ENCODE peak calls at places on chromosomes 13 and 19, in ten cellular contexts. U is T-cell; P is pancreas; Q is activated CD4-positive, alpha-beta T cell treated with anti-CD3 and anti-CD28 coated beads, Interleukin-2, amount 50 U/mL, for 1 hour; K is OCI-M1; A is stimulated activated naive CD8-positive, alpha-beta T cell treated with anti-CD3 and anti-CD28 coated beads, Interleukin-15, Interleukin-2, amounts not matched to agents 100 U/mL and 50 U/mL, for 24 hours; T is M059J; H is activated gamma-delta T cell treated with Interleukin-2 at 50 U/mL for 16 hours; V is stimulated activated CD4-positive, alpha-beta T cell treated with anti-CD3 and anti-CD28 coated beads, Interleukin-2, amount 100 ng/mL, for 48 hours; B is NCI-H1694 treated with DMSO at 0.1 percent for 48 hours. X is an unnamed sample.

GRCh38 chr13:103852036-103852435 is 785.8 kb upstream of the SLC10A2 start:
- DNase-seq in U (no peak), A (no peak), Q (no peak), H (no peak), B (peak; percentile 14), K (no peak), T (no peak), P (no peak), V (no peak), X (no peak)

GRCh38 chr13:23801141-23801540 is 88.1 kb downstream of the MIPEP start:
- DNase-seq in A (no peak), T (no peak), U (no peak), V (no peak), K (no peak), B (no peak), Q (no peak), H (no peak), P (no peak), X (no peak)

GRCh38 chr13:99393791-99394735 is 86.9 kb upstream of the GPR183 start:
- DNase-seq in A (no peak), B (no peak), T (no peak), Q (no peak), K (no peak), H (no peak), U (no peak), P (no peak), V (no peak), X (no peak)

GRCh38 chr19:305240-306150 is 14.3 kb upstream of the PLPP2 start:
- DNase-seq in U (no peak), B (no peak), K (no peak), Q (no peak), V (no peak), T (no peak), P (no peak), A (no peak), H (no peak), X (peak; percentile 1)

GRCh38 chr19:49786432-49786831 is 19.6 kb downstream of the AP2A1 start:
- DNase-seq in Q (no peak), H (no peak), P (no peak), A (no peak), T (peak; percentile 38), K (no peak), U (no peak), B (no peak), V (no peak), X (no peak)

GRCh38 chr19:13839938-13840750 is 36.8 kb upstream of the NANOS3 start:
- DNase-seq in P (no peak), U (peak; percentile 65), B (no peak), K (no peak), V (no peak), A (peak; percentile 69), H (peak; percentile 52), T (peak; percentile 88), Q (peak; percentile 57), X (no peak)

GRCh38 chr13:43522788-43523187 is 264.0 kb downstream of the ENOX1 start:
- DNase-seq in B (no peak), V (no peak), P (no peak), U (no peak), H (no peak), Q (no peak), A (no peak), T (peak; percentile 41), K (no peak), X (no peak)

GRCh38 chr19:28482221-28482620 is 730.7 kb downstream of the UQCRFS1 start:
- DNase-seq in H (no peak), T (no peak), A (no peak), K (no peak), B (no peak), U (no peak), Q (no peak), P (no peak), V (no peak), X (no peak)

GRCh38 chr19:52786078-52786463 is 520 bp downstream of the ZNF600 start:
- DNase-seq in T (peak; percentile 14), H (no peak), Q (no peak), U (no peak), B (no peak), A (peak; percentile 13), V (no peak), P (no peak), K (no peak), X (no peak)

GRCh38 chr19:38663957-38664502 is 16.6 kb downstream of the ACTN4 start:
- DNase-seq in K (peak; percentile 89), U (no peak), V (no peak), B (no peak), H (no peak), P (no peak), A (no peak), Q (no peak), T (peak; percentile 32), X (no peak)

X was measured in MM.1S.